ENCODE peak calls at places on chromosomes 6 and 20, in five cellular contexts. One of them, this sample, is unnamed. For H3K36me3, the result is how much of the 10 kb centered on the place peaks cover.

GRCh38 chr6:167856999-167857660 is 30.4 kb downstream of the AFDN start:
- DNase-seq in cardiac muscle cell: peak
- DNase-seq in brain microvascular endothelial cell: peak
- DNase-seq in psoas muscle: no peak
- DNase-seq in MM.1S: no peak
- DNase-seq in this sample: no peak

GRCh38 chr6:89082439-89082838 is 1.9 kb downstream of the PNRC1 start:
- DNase-seq in cardiac muscle cell: no peak
- DNase-seq in brain microvascular endothelial cell: peak
- DNase-seq in psoas muscle: no peak
- DNase-seq in MM.1S: peak
- DNase-seq in this sample: no peak

GRCh38 chr6:109872968-109873545 is 105.1 kb upstream of the GPR6 start:
- DNase-seq in cardiac muscle cell: no peak
- DNase-seq in brain microvascular endothelial cell: no peak
- DNase-seq in psoas muscle: no peak
- DNase-seq in MM.1S: no peak
- DNase-seq in this sample: no peak

GRCh38 chr6:54366647-54367327 is 58.5 kb downstream of the TINAG start:
- DNase-seq in cardiac muscle cell: no peak
- DNase-seq in brain microvascular endothelial cell: peak
- DNase-seq in psoas muscle: no peak
- DNase-seq in MM.1S: no peak
- DNase-seq in this sample: no peak

GRCh38 chr6:138685257-138685656 is 88.3 kb upstream of the CCDC28A start:
- DNase-seq in cardiac muscle cell: no peak
- DNase-seq in brain microvascular endothelial cell: no peak
- DNase-seq in psoas muscle: no peak
- DNase-seq in MM.1S: no peak
- DNase-seq in this sample: no peak

GRCh38 chr6:163620670-163621330 is 206.3 kb downstream of the QKI start:
- DNase-seq in cardiac muscle cell: no peak
- DNase-seq in brain microvascular endothelial cell: peak
- DNase-seq in psoas muscle: no peak
- DNase-seq in MM.1S: peak
- DNase-seq in this sample: no peak

GRCh38 chr6:22043284-22043962 is 253.4 kb downstream of the PRL start:
- DNase-seq in cardiac muscle cell: no peak
- DNase-seq in brain microvascular endothelial cell: no peak
- DNase-seq in psoas muscle: peak
- DNase-seq in MM.1S: no peak
- DNase-seq in this sample: peak

GRCh38 chr6:109690373-109690739 is 646 bp downstream of the AK9 start:
- DNase-seq in cardiac muscle cell: peak
- DNase-seq in brain microvascular endothelial cell: no peak
- DNase-seq in psoas muscle: peak
- DNase-seq in MM.1S: peak
- DNase-seq in this sample: peak

GRCh38 chr6:38852215-38852614 is 137.1 kb downstream of the DNAH8 start:
- DNase-seq in cardiac muscle cell: no peak
- DNase-seq in brain microvascular endothelial cell: no peak
- DNase-seq in psoas muscle: no peak
- DNase-seq in MM.1S: no peak
- DNase-seq in this sample: no peak

GRCh38 chr6:83633609-83634008 is 75.3 kb downstream of the SNAP91 start:
- DNase-seq in cardiac muscle cell: no peak
- DNase-seq in brain microvascular endothelial cell: no peak
- DNase-seq in psoas muscle: no peak
- DNase-seq in MM.1S: no peak
- DNase-seq in this sample: no peak

GRCh38 chr6:139762587-139763031 is 388.2 kb upstream of the CITED2 start:
- DNase-seq in cardiac muscle cell: no peak
- DNase-seq in brain microvascular endothelial cell: no peak
- DNase-seq in psoas muscle: no peak
- DNase-seq in MM.1S: no peak
- DNase-seq in this sample: no peak

GRCh38 chr6:69729870-69730449 is 66.8 kb downstream of the LMBRD1 start:
- DNase-seq in cardiac muscle cell: peak
- DNase-seq in brain microvascular endothelial cell: no peak
- DNase-seq in psoas muscle: no peak
- DNase-seq in MM.1S: peak
- DNase-seq in this sample: no peak

GRCh38 chr6:26520088-26520839 is 17.9 kb upstream of the HMGN4 start:
- DNase-seq in cardiac muscle cell: no peak
- DNase-seq in brain microvascular endothelial cell: no peak
- DNase-seq in psoas muscle: no peak
- DNase-seq in MM.1S: no peak
- DNase-seq in this sample: no peak

GRCh38 chr6:15243994-15244604 is 1.8 kb upstream of the JARID2 start:
- DNase-seq in cardiac muscle cell: no peak
- DNase-seq in brain microvascular endothelial cell: no peak
- DNase-seq in psoas muscle: no peak
- DNase-seq in MM.1S: no peak
- DNase-seq in this sample: no peak

GRCh38 chr6:92114091-92114490 is 1305.3 kb downstream of the EPHA7 start:
- DNase-seq in cardiac muscle cell: no peak
- DNase-seq in brain microvascular endothelial cell: no peak
- DNase-seq in psoas muscle: no peak
- DNase-seq in MM.1S: no peak
- DNase-seq in this sample: no peak

GRCh38 chr6:77038801-77039200 is 424.5 kb downstream of the HTR1B start:
- DNase-seq in cardiac muscle cell: no peak
- DNase-seq in brain microvascular endothelial cell: peak
- DNase-seq in psoas muscle: no peak
- DNase-seq in MM.1S: no peak
- DNase-seq in this sample: no peak

GRCh38 chr20:36544134-36545018 is 3.1 kb downstream of the MYL9 start:
- DNase-seq in cardiac muscle cell: peak
- DNase-seq in brain microvascular endothelial cell: peak
- DNase-seq in psoas muscle: no peak
- DNase-seq in MM.1S: no peak
- DNase-seq in this sample: peak

GRCh38 chr6:39617023-39617422 is 108.2 kb downstream of the KIF6 start:
- DNase-seq in cardiac muscle cell: no peak
- DNase-seq in brain microvascular endothelial cell: no peak
- DNase-seq in psoas muscle: no peak
- DNase-seq in MM.1S: no peak
- DNase-seq in this sample: no peak

GRCh38 chr6:109010703-109011102 is 83.9 kb downstream of the SESN1 start:
- DNase-seq in cardiac muscle cell: no peak
- DNase-seq in brain microvascular endothelial cell: no peak
- DNase-seq in psoas muscle: no peak
- DNase-seq in MM.1S: no peak
- DNase-seq in this sample: no peak

GRCh38 chr20:36162272-36162966 is 7.9 kb downstream of the EPB41L1 start:
- DNase-seq in cardiac muscle cell: no peak
- DNase-seq in brain microvascular endothelial cell: no peak
- DNase-seq in psoas muscle: no peak
- DNase-seq in MM.1S: no peak
- DNase-seq in this sample: no peak

GRCh38 chr20:49717693-49718092 is 4.0 kb upstream of the B4GALT5 start:
- DNase-seq in cardiac muscle cell: no peak
- DNase-seq in brain microvascular endothelial cell: no peak
- DNase-seq in psoas muscle: peak
- DNase-seq in MM.1S: peak
- DNase-seq in this sample: no peak

GRCh38 chr20:40753472-40753871 is 64.4 kb upstream of the MAFB start:
- DNase-seq in cardiac muscle cell: no peak
- DNase-seq in brain microvascular endothelial cell: no peak
- DNase-seq in psoas muscle: no peak
- DNase-seq in MM.1S: no peak
- DNase-seq in this sample: no peak

GRCh38 chr6:104325341-104326172 is 534.2 kb downstream of the HACE1 start:
- DNase-seq in cardiac muscle cell: peak
- DNase-seq in brain microvascular endothelial cell: peak
- DNase-seq in psoas muscle: no peak
- DNase-seq in MM.1S: peak
- DNase-seq in this sample: no peak

GRCh38 chr6:166627875-166628849 is 1.1 kb upstream of the RPS6KA2 start:
- DNase-seq in cardiac muscle cell: peak
- DNase-seq in brain microvascular endothelial cell: no peak
- DNase-seq in psoas muscle: peak
- DNase-seq in MM.1S: peak
- DNase-seq in this sample: peak

GRCh38 chr20:44979090-44979621 is 12.8 kb downstream of the STK4 start:
- DNase-seq in cardiac muscle cell: no peak
- DNase-seq in brain microvascular endothelial cell: peak
- DNase-seq in psoas muscle: no peak
- DNase-seq in MM.1S: peak
- DNase-seq in this sample: no peak

GRCh38 chr6:42618686-42619085 is 54.9 kb downstream of the UBR2 start:
- DNase-seq in cardiac muscle cell: no peak
- DNase-seq in brain microvascular endothelial cell: no peak
- DNase-seq in psoas muscle: peak
- DNase-seq in MM.1S: no peak
- DNase-seq in this sample: no peak

GRCh38 chr20:6868864-6869263 is 101.4 kb downstream of the BMP2 start:
- DNase-seq in cardiac muscle cell: no peak
- DNase-seq in brain microvascular endothelial cell: no peak
- DNase-seq in psoas muscle: peak
- DNase-seq in MM.1S: peak
- DNase-seq in this sample: no peak

GRCh38 chr6:89313006-89313405 is 2.1 kb downstream of the GABRR2 start:
- DNase-seq in cardiac muscle cell: no peak
- DNase-seq in brain microvascular endothelial cell: peak
- DNase-seq in psoas muscle: no peak
- DNase-seq in MM.1S: no peak
- DNase-seq in this sample: no peak

GRCh38 chr6:21992178-21992967 is 304.5 kb downstream of the PRL start:
- DNase-seq in cardiac muscle cell: no peak
- DNase-seq in brain microvascular endothelial cell: peak
- DNase-seq in psoas muscle: no peak
- DNase-seq in MM.1S: no peak
- DNase-seq in this sample: no peak

GRCh38 chr6:125952764-125953501 is 3.6 kb upstream of the HINT3 start:
- DNase-seq in cardiac muscle cell: no peak
- DNase-seq in brain microvascular endothelial cell: peak
- DNase-seq in psoas muscle: no peak
- DNase-seq in MM.1S: peak
- DNase-seq in this sample: no peak

GRCh38 chr6:107822154-107823046 is 1.7 kb downstream of the SCML4 start:
- DNase-seq in cardiac muscle cell: no peak
- DNase-seq in brain microvascular endothelial cell: no peak
- DNase-seq in psoas muscle: no peak
- DNase-seq in MM.1S: peak
- DNase-seq in this sample: no peak

GRCh38 chr6:45505470-45505869 is 127.7 kb upstream of the SUPT3H start:
- DNase-seq in cardiac muscle cell: no peak
- DNase-seq in brain microvascular endothelial cell: no peak
- DNase-seq in psoas muscle: no peak
- DNase-seq in MM.1S: no peak
- DNase-seq in this sample: no peak
- H3K4me3 ChIP-seq in cardiac muscle cell: no peak
- H3K4me3 ChIP-seq in brain microvascular endothelial cell: no peak
- H3K4me3 ChIP-seq in psoas muscle: no peak
- H3K4me3 ChIP-seq in MM.1S: no peak
- H3K4me3 ChIP-seq in this sample: no peak

GRCh38 chr20:34524426-34524825 is 8.2 kb downstream of the DYNLRB1 start:
- DNase-seq in cardiac muscle cell: no peak
- DNase-seq in brain microvascular endothelial cell: no peak
- DNase-seq in psoas muscle: no peak
- DNase-seq in MM.1S: no peak
- DNase-seq in this sample: no peak
- H3K36me3 ChIP-seq in cardiac muscle cell: under half
- H3K36me3 ChIP-seq in brain microvascular endothelial cell: under half
- H3K36me3 ChIP-seq in psoas muscle: under half
- H3K36me3 ChIP-seq in MM.1S: under half
- H3K36me3 ChIP-seq in this sample: under half

DNA sequence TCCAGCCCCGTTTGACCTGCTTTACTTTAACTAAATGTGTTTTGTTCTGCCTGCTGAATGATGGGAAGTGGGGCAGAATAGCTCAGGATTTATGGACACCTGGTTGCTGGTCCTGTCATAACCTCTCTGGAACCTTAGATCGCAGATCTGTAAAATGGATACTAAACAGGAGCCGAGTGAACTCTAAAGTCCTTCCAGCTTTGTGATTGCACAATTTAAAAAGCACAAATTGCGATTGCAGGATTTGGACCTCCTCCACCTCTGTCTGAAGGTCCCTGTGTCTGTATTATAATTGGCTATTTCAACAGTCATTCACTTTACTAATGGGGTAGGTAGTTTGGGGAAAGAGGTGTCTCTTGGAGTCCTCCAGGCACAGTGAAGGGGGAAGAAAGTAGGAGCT is 220.4 kb downstream of the LY86 start:
- DNase-seq in cardiac muscle cell: no peak
- DNase-seq in brain microvascular endothelial cell: no peak
- DNase-seq in psoas muscle: no peak
- DNase-seq in MM.1S: no peak
- DNase-seq in this sample: no peak
- H3K27ac ChIP-seq in cardiac muscle cell: no peak
- H3K27ac ChIP-seq in brain microvascular endothelial cell: no peak
- H3K27ac ChIP-seq in psoas muscle: no peak
- H3K27ac ChIP-seq in MM.1S: no peak
- H3K27ac ChIP-seq in this sample: no peak

GRCh38 chr6:35016417-35017221 is 124.5 kb downstream of the TCP11 start:
- DNase-seq in cardiac muscle cell: peak
- DNase-seq in brain microvascular endothelial cell: no peak
- DNase-seq in psoas muscle: peak
- DNase-seq in MM.1S: no peak
- DNase-seq in this sample: peak
- H3K4me3 ChIP-seq in cardiac muscle cell: no peak
- H3K4me3 ChIP-seq in brain microvascular endothelial cell: peak
- H3K4me3 ChIP-seq in psoas muscle: peak
- H3K4me3 ChIP-seq in MM.1S: no peak
- H3K4me3 ChIP-seq in this sample: peak

DNA sequence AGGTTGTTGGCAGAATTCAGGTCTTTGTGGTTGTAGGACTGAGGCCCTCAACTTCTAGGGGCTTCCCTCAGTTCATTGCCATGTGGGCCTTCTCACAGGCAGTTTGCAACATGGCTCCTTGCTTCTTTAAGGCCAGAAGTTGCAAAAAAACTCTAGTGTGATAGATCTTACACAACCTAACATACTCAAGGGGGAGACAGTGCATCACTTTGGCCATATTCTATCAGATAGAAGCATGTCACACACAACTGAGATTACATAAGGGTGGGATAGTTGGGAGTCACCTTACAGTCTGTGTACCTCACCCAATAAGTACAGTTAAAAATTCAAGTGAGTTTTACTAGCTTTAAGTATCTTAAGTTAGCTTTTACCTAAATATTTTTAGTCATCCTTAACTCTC is 1.6 kb downstream of the SIRPD start:
- DNase-seq in cardiac muscle cell: no peak
- DNase-seq in brain microvascular endothelial cell: no peak
- DNase-seq in psoas muscle: no peak
- DNase-seq in MM.1S: no peak
- DNase-seq in this sample: no peak
- H3K36me3 ChIP-seq in cardiac muscle cell: under half
- H3K36me3 ChIP-seq in brain microvascular endothelial cell: under half
- H3K36me3 ChIP-seq in psoas muscle: under half
- H3K36me3 ChIP-seq in MM.1S: under half
- H3K36me3 ChIP-seq in this sample: under half

This sample was measured in left ventricle myocardium inferior.